ENCODE peak calls at places on chromosomes 6 and 20, in nine cellular contexts. E is heart left ventricle; W is CD4-positive, alpha-beta T cell; T is activated B cell treated with CpG ODN at 0.5 μM for 24 hours; F is psoas muscle; O is left ventricle myocardium inferior; L is Calu3; C is fibroblast of pulmonary artery; Z is GM12865. A is an unnamed sample.

GRCh38 chr6:154732824-154733609 is at the start of gene SCAF8:
- DNase-seq in E (peak), W (peak), T (peak), F (peak), O (peak), L (peak), C (peak), Z (peak), A (peak)

GRCh38 chr6:79630400-79630882 is 688 bp upstream of the SH3BGRL2 start:
- DNase-seq in E (no peak), W (no peak), T (no peak), F (no peak), O (no peak), L (no peak), C (no peak), Z (no peak), A (no peak)

GRCh38 chr20:62342910-62343309 is 24.2 kb downstream of the LAMA5 start:
- DNase-seq in E (no peak), W (no peak), T (no peak), F (no peak), O (no peak), L (no peak), C (no peak), Z (no peak), A (no peak)

GRCh38 chr20:15965165-15965564 is 608.1 kb downstream of the KIF16B start:
- DNase-seq in E (no peak), W (no peak), T (no peak), F (no peak), O (no peak), L (no peak), C (no peak), Z (no peak), A (no peak)

GRCh38 chr6:7671076-7671475 is 54.8 kb upstream of the BMP6 start:
- DNase-seq in E (no peak), W (no peak), T (no peak), F (no peak), O (no peak), L (no peak), C (peak), Z (no peak), A (no peak)

GRCh38 chr6:105204331-105204730 is 24.5 kb upstream of the POPDC3 start:
- DNase-seq in E (no peak), W (no peak), T (no peak), F (no peak), O (no peak), L (no peak), C (peak), Z (no peak), A (no peak)

GRCh38 chr6:140061422-140062041 is 687.1 kb upstream of the CITED2 start:
- DNase-seq in E (no peak), W (no peak), T (no peak), F (no peak), O (no peak), L (no peak), C (no peak), Z (no peak), A (no peak)

GRCh38 chr6:48628316-48628715 is 517.3 kb upstream of the PTCHD4 start:
- DNase-seq in E (no peak), W (no peak), T (no peak), F (no peak), O (no peak), L (no peak), C (peak), Z (no peak), A (no peak)

GRCh38 chr20:19498756-19499155 is 259.3 kb upstream of the RIN2 start:
- DNase-seq in E (no peak), W (no peak), T (no peak), F (no peak), O (no peak), L (no peak), C (no peak), Z (no peak), A (no peak)

GRCh38 chr6:7425808-7426190 is 36.2 kb downstream of the RIOK1 start:
- DNase-seq in E (no peak), W (no peak), T (no peak), F (no peak), O (no peak), L (no peak), C (no peak), Z (no peak), A (no peak)

GRCh38 chr20:44683263-44684046 is 31.7 kb upstream of the CCN5 start:
- DNase-seq in E (no peak), W (peak), T (no peak), F (no peak), O (peak), L (peak), C (peak), Z (peak), A (no peak)

GRCh38 chr6:134539865-134540323 is 222.0 kb upstream of the SGK1 start:
- DNase-seq in E (peak), W (no peak), T (no peak), F (no peak), O (no peak), L (no peak), C (peak), Z (no peak), A (no peak)

GRCh38 chr6:37460805-37461204 is 27.8 kb downstream of the CMTR1 start:
- DNase-seq in E (no peak), W (no peak), T (no peak), F (no peak), O (no peak), L (no peak), C (no peak), Z (no peak), A (no peak)

GRCh38 chr6:166691741-166692140 is 64.7 kb upstream of the RPS6KA2 start:
- DNase-seq in E (no peak), W (no peak), T (no peak), F (no peak), O (no peak), L (no peak), C (no peak), Z (no peak), A (no peak)

GRCh38 chr20:38616457-38616856 is 14.8 kb downstream of the ARHGAP40 start:
- DNase-seq in E (no peak), W (no peak), T (no peak), F (no peak), O (no peak), L (no peak), C (no peak), Z (no peak), A (no peak)

GRCh38 chr6:106097368-106098231 is 11.5 kb downstream of the PRDM1 start:
- DNase-seq in E (no peak), W (peak), T (no peak), F (no peak), O (no peak), L (no peak), C (peak), Z (peak), A (peak)

GRCh38 chr6:105794263-105794662 is 291.9 kb upstream of the PRDM1 start:
- DNase-seq in E (peak), W (no peak), T (no peak), F (peak), O (peak), L (peak), C (no peak), Z (no peak), A (no peak)

GRCh38 chr20:47330933-47331708 is 25.4 kb downstream of the ZMYND8 start:
- DNase-seq in E (no peak), W (no peak), T (no peak), F (no peak), O (no peak), L (no peak), C (peak), Z (no peak), A (no peak)

GRCh38 chr20:58713801-58714339 is 21.3 kb downstream of the NPEPL1 start:
- DNase-seq in E (peak), W (no peak), T (peak), F (no peak), O (peak), L (no peak), C (no peak), Z (no peak), A (no peak)

GRCh38 chr20:3273371-3273770 is 34.4 kb upstream of the SLC4A11 start:
- DNase-seq in E (no peak), W (no peak), T (no peak), F (no peak), O (no peak), L (no peak), C (no peak), Z (no peak), A (no peak)

GRCh38 chr6:72424476-72424875 is 197.4 kb upstream of the KCNQ5 start:
- DNase-seq in E (no peak), W (no peak), T (no peak), F (no peak), O (no peak), L (no peak), C (no peak), Z (no peak), A (no peak)

GRCh38 chr20:60851826-60852704 is 400.0 kb upstream of the CDH4 start:
- DNase-seq in E (no peak), W (no peak), T (no peak), F (no peak), O (no peak), L (no peak), C (no peak), Z (no peak), A (no peak)

GRCh38 chr6:167093922-167094432 is 28.9 kb upstream of the CCR6 start:
- DNase-seq in E (no peak), W (peak), T (peak), F (peak), O (no peak), L (no peak), C (no peak), Z (peak), A (no peak)

GRCh38 chr6:30685157-30685976 is 1.1 kb downstream of the PPP1R18 start:
- DNase-seq in E (no peak), W (no peak), T (no peak), F (no peak), O (no peak), L (no peak), C (peak), Z (peak), A (no peak)
- TF ChIP-seq CTCF in E (no peak), W (no peak), T (no peak), F (no peak), O (no peak), L (no peak), C (peak), Z (peak), A (peak)

DNA sequence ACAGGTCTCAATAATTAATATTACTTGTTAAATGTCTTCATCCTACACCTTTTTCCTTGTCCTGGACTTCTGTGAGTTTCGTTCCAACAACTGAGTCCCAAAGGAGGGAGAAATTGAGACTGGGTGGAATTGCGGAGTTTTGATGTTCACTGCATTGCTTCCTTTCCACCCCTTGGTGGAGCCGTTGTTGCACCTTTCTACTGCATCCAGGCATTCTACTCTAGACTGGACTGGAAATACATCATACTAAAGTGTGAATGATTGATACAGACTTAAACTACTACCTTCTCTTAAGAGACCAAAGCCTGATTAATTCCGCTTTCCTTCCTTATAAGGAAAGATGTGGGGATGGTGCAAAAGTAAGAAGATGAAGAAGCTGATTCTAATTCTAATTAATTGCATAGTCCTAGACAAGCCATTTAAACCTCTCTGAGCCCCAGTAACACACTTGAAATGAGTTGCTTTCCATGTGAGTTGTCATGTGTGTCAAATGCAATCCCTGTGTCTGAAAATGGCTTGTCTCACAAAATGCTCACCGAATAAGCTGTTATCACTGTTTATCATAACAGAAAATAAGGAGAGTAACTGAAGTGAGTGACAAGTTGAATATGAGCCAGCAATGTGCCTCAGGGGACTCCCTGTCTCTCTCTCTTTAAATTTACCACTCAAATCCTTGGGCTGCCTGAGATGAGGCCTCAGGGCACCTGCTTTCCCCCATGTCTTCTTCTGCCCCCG is 338.3 kb upstream of the CHD6 start:
- DNase-seq in E (no peak), W (no peak), T (no peak), F (no peak), O (no peak), L (peak), C (peak), Z (peak), A (no peak)
- TF ChIP-seq CTCF in E (peak), W (no peak), T (no peak), F (peak), O (peak), L (peak), C (peak), Z (peak), A (no peak)

GRCh38 chr6:100230976-100231316 is 233.8 kb downstream of the SIM1 start:
- DNase-seq in E (no peak), W (no peak), T (no peak), F (no peak), O (no peak), L (no peak), C (peak), Z (no peak), A (no peak)

GRCh38 chr6:100230115-100230975 is 234.4 kb downstream of the SIM1 start:
- DNase-seq in E (no peak), W (no peak), T (no peak), F (no peak), O (no peak), L (no peak), C (no peak), Z (no peak), A (no peak)

GRCh38 chr6:100229512-100229911 is 235.2 kb downstream of the SIM1 start:
- DNase-seq in E (no peak), W (no peak), T (no peak), F (no peak), O (no peak), L (peak), C (no peak), Z (no peak), A (no peak)

GRCh38 chr6:100226811-100227210 is 232.8 kb upstream of the MCHR2 start:
- DNase-seq in E (no peak), W (no peak), T (no peak), F (no peak), O (no peak), L (no peak), C (no peak), Z (no peak), A (no peak)

GRCh38 chr6:100228437-100229424 is 234.7 kb upstream of the MCHR2 start:
- DNase-seq in E (peak), W (peak), T (peak), F (peak), O (peak), L (peak), C (peak), Z (peak), A (peak)
- TF ChIP-seq CTCF in E (no peak), W (no peak), T (no peak), F (peak), O (peak), L (no peak), C (peak), Z (peak), A (peak)

GRCh38 chr6:119830494-119831295 is 481.1 kb upstream of the MAN1A1 start:
- DNase-seq in E (no peak), W (no peak), T (no peak), F (no peak), O (no peak), L (peak), C (no peak), Z (no peak), A (no peak)
- TF ChIP-seq CTCF in E (no peak), W (no peak), T (no peak), F (no peak), O (no peak), L (no peak), C (no peak), Z (no peak), A (no peak)

GRCh38 chr6:119426619-119427018 is 77.1 kb upstream of the MAN1A1 start:
- DNase-seq in E (no peak), W (no peak), T (no peak), F (no peak), O (no peak), L (no peak), C (no peak), Z (no peak), A (peak)
- TF ChIP-seq CTCF in E (no peak), W (no peak), T (no peak), F (no peak), O (no peak), L (no peak), C (no peak), Z (no peak), A (no peak)

GRCh38 chr20:21520702-21521595 is 7.1 kb upstream of the NKX2-2 start:
- DNase-seq in E (no peak), W (no peak), T (no peak), F (no peak), O (no peak), L (no peak), C (no peak), Z (no peak), A (no peak)
- TF ChIP-seq CTCF in E (no peak), W (no peak), T (no peak), F (no peak), O (no peak), L (no peak), C (no peak), Z (no peak), A (no peak)